ENCODE peak calls at places on chromosome 5, in seven cellular contexts. One of them, this sample, is unnamed.

GRCh38 chr5:150274811-150275210 is 14.8 kb downstream of the CAMK2A start:
- DNase-seq in fibroblast of lung: no peak
- DNase-seq in cardiac fibroblast: no peak
- DNase-seq in CD4-positive, alpha-beta memory T cell: no peak
- DNase-seq in Jurkat, Clone E6-1: no peak
- DNase-seq in effector memory CD4-positive, alpha-beta T cell: no peak
- DNase-seq in fibroblast of mammary gland: no peak
- DNase-seq in this sample: no peak

GRCh38 chr5:42715791-42716190 is 40.8 kb upstream of the CCDC152 start:
- DNase-seq in fibroblast of lung: peak
- DNase-seq in cardiac fibroblast: no peak
- DNase-seq in CD4-positive, alpha-beta memory T cell: no peak
- DNase-seq in Jurkat, Clone E6-1: no peak
- DNase-seq in effector memory CD4-positive, alpha-beta T cell: no peak
- DNase-seq in fibroblast of mammary gland: peak
- DNase-seq in this sample: peak

GRCh38 chr5:102971693-102972293 is 148.1 kb downstream of the GIN1 start:
- DNase-seq in fibroblast of lung: peak
- DNase-seq in cardiac fibroblast: peak
- DNase-seq in CD4-positive, alpha-beta memory T cell: no peak
- DNase-seq in Jurkat, Clone E6-1: peak
- DNase-seq in effector memory CD4-positive, alpha-beta T cell: no peak
- DNase-seq in fibroblast of mammary gland: peak
- DNase-seq in this sample: peak

GRCh38 chr5:73120222-73121108 is at the start of gene TMEM171:
- DNase-seq in fibroblast of lung: peak
- DNase-seq in cardiac fibroblast: peak
- DNase-seq in CD4-positive, alpha-beta memory T cell: no peak
- DNase-seq in Jurkat, Clone E6-1: no peak
- DNase-seq in effector memory CD4-positive, alpha-beta T cell: peak
- DNase-seq in fibroblast of mammary gland: peak
- DNase-seq in this sample: peak

GRCh38 chr5:167573274-167574127 is 717.9 kb upstream of the WWC1 start:
- DNase-seq in fibroblast of lung: peak
- DNase-seq in cardiac fibroblast: peak
- DNase-seq in CD4-positive, alpha-beta memory T cell: no peak
- DNase-seq in Jurkat, Clone E6-1: no peak
- DNase-seq in effector memory CD4-positive, alpha-beta T cell: no peak
- DNase-seq in fibroblast of mammary gland: peak
- DNase-seq in this sample: peak

GRCh38 chr5:133991171-133991910 is 13.4 kb downstream of the VDAC1 start:
- DNase-seq in fibroblast of lung: no peak
- DNase-seq in cardiac fibroblast: no peak
- DNase-seq in CD4-positive, alpha-beta memory T cell: no peak
- DNase-seq in Jurkat, Clone E6-1: no peak
- DNase-seq in effector memory CD4-positive, alpha-beta T cell: no peak
- DNase-seq in fibroblast of mammary gland: no peak
- DNase-seq in this sample: no peak

GRCh38 chr5:16936150-16937022 is at the start of gene MYO10:
- DNase-seq in fibroblast of lung: peak
- DNase-seq in cardiac fibroblast: peak
- DNase-seq in CD4-positive, alpha-beta memory T cell: no peak
- DNase-seq in Jurkat, Clone E6-1: no peak
- DNase-seq in effector memory CD4-positive, alpha-beta T cell: no peak
- DNase-seq in fibroblast of mammary gland: peak
- DNase-seq in this sample: peak

GRCh38 chr5:133552925-133553525 is 59.3 kb downstream of the FSTL4 start:
- DNase-seq in fibroblast of lung: peak
- DNase-seq in cardiac fibroblast: peak
- DNase-seq in CD4-positive, alpha-beta memory T cell: no peak
- DNase-seq in Jurkat, Clone E6-1: peak
- DNase-seq in effector memory CD4-positive, alpha-beta T cell: no peak
- DNase-seq in fibroblast of mammary gland: peak
- DNase-seq in this sample: peak

GRCh38 chr5:84647581-84647980 is 262.9 kb upstream of the EDIL3 start:
- DNase-seq in fibroblast of lung: no peak
- DNase-seq in cardiac fibroblast: no peak
- DNase-seq in CD4-positive, alpha-beta memory T cell: no peak
- DNase-seq in Jurkat, Clone E6-1: no peak
- DNase-seq in effector memory CD4-positive, alpha-beta T cell: no peak
- DNase-seq in fibroblast of mammary gland: no peak
- DNase-seq in this sample: no peak

GRCh38 chr5:72347801-72348305 is 27.7 kb downstream of the PTCD2 start:
- DNase-seq in fibroblast of lung: peak
- DNase-seq in cardiac fibroblast: peak
- DNase-seq in CD4-positive, alpha-beta memory T cell: no peak
- DNase-seq in Jurkat, Clone E6-1: no peak
- DNase-seq in effector memory CD4-positive, alpha-beta T cell: no peak
- DNase-seq in fibroblast of mammary gland: peak
- DNase-seq in this sample: peak

GRCh38 chr5:125559296-125559695 is 812.9 kb upstream of the ZNF608 start:
- DNase-seq in fibroblast of lung: peak
- DNase-seq in cardiac fibroblast: peak
- DNase-seq in CD4-positive, alpha-beta memory T cell: no peak
- DNase-seq in Jurkat, Clone E6-1: no peak
- DNase-seq in effector memory CD4-positive, alpha-beta T cell: no peak
- DNase-seq in fibroblast of mammary gland: peak
- DNase-seq in this sample: peak

GRCh38 chr5:154580422-154580821 is 102.4 kb upstream of the HAND1 start:
- DNase-seq in fibroblast of lung: no peak
- DNase-seq in cardiac fibroblast: no peak
- DNase-seq in CD4-positive, alpha-beta memory T cell: no peak
- DNase-seq in Jurkat, Clone E6-1: no peak
- DNase-seq in effector memory CD4-positive, alpha-beta T cell: no peak
- DNase-seq in fibroblast of mammary gland: no peak
- DNase-seq in this sample: no peak

GRCh38 chr5:148828461-148829247 is 2.2 kb downstream of the ADRB2 start:
- DNase-seq in fibroblast of lung: no peak
- DNase-seq in cardiac fibroblast: no peak
- DNase-seq in CD4-positive, alpha-beta memory T cell: peak
- DNase-seq in Jurkat, Clone E6-1: no peak
- DNase-seq in effector memory CD4-positive, alpha-beta T cell: no peak
- DNase-seq in fibroblast of mammary gland: no peak
- DNase-seq in this sample: peak

GRCh38 chr5:173642191-173642816 is 25.9 kb upstream of the BOD1 start:
- DNase-seq in fibroblast of lung: no peak
- DNase-seq in cardiac fibroblast: no peak
- DNase-seq in CD4-positive, alpha-beta memory T cell: no peak
- DNase-seq in Jurkat, Clone E6-1: no peak
- DNase-seq in effector memory CD4-positive, alpha-beta T cell: no peak
- DNase-seq in fibroblast of mammary gland: no peak
- DNase-seq in this sample: no peak

GRCh38 chr5:110165366-110165765 is 475.6 kb downstream of the MAN2A1 start:
- DNase-seq in fibroblast of lung: no peak
- DNase-seq in cardiac fibroblast: no peak
- DNase-seq in CD4-positive, alpha-beta memory T cell: no peak
- DNase-seq in Jurkat, Clone E6-1: no peak
- DNase-seq in effector memory CD4-positive, alpha-beta T cell: no peak
- DNase-seq in fibroblast of mammary gland: no peak
- DNase-seq in this sample: no peak

GRCh38 chr5:6006838-6007314 is 371.5 kb downstream of the MED10 start:
- DNase-seq in fibroblast of lung: no peak
- DNase-seq in cardiac fibroblast: no peak
- DNase-seq in CD4-positive, alpha-beta memory T cell: no peak
- DNase-seq in Jurkat, Clone E6-1: no peak
- DNase-seq in effector memory CD4-positive, alpha-beta T cell: no peak
- DNase-seq in fibroblast of mammary gland: no peak
- DNase-seq in this sample: no peak

GRCh38 chr5:96657068-96657467 is 5.1 kb upstream of the CAST start:
- DNase-seq in fibroblast of lung: peak
- DNase-seq in cardiac fibroblast: peak
- DNase-seq in CD4-positive, alpha-beta memory T cell: peak
- DNase-seq in Jurkat, Clone E6-1: no peak
- DNase-seq in effector memory CD4-positive, alpha-beta T cell: peak
- DNase-seq in fibroblast of mammary gland: peak
- DNase-seq in this sample: peak

GRCh38 chr5:141828162-141828561 is 50.0 kb downstream of the PCDH1 start:
- DNase-seq in fibroblast of lung: no peak
- DNase-seq in cardiac fibroblast: no peak
- DNase-seq in CD4-positive, alpha-beta memory T cell: no peak
- DNase-seq in Jurkat, Clone E6-1: no peak
- DNase-seq in effector memory CD4-positive, alpha-beta T cell: no peak
- DNase-seq in fibroblast of mammary gland: no peak
- DNase-seq in this sample: no peak

GRCh38 chr5:174501461-174502069 is 222.8 kb upstream of the MSX2 start:
- DNase-seq in fibroblast of lung: peak
- DNase-seq in cardiac fibroblast: no peak
- DNase-seq in CD4-positive, alpha-beta memory T cell: no peak
- DNase-seq in Jurkat, Clone E6-1: no peak
- DNase-seq in effector memory CD4-positive, alpha-beta T cell: no peak
- DNase-seq in fibroblast of mammary gland: peak
- DNase-seq in this sample: peak

GRCh38 chr5:41670854-41671791 is 160.7 kb upstream of the PLCXD3 start:
- DNase-seq in fibroblast of lung: no peak
- DNase-seq in cardiac fibroblast: no peak
- DNase-seq in CD4-positive, alpha-beta memory T cell: no peak
- DNase-seq in Jurkat, Clone E6-1: no peak
- DNase-seq in effector memory CD4-positive, alpha-beta T cell: no peak
- DNase-seq in fibroblast of mammary gland: no peak
- DNase-seq in this sample: no peak

GRCh38 chr5:176692326-176692725 is 45.0 kb downstream of the TSPAN17 start:
- DNase-seq in fibroblast of lung: no peak
- DNase-seq in cardiac fibroblast: no peak
- DNase-seq in CD4-positive, alpha-beta memory T cell: no peak
- DNase-seq in Jurkat, Clone E6-1: no peak
- DNase-seq in effector memory CD4-positive, alpha-beta T cell: no peak
- DNase-seq in fibroblast of mammary gland: no peak
- DNase-seq in this sample: no peak

GRCh38 chr5:178372091-178372695 is 139.6 kb upstream of the PHYKPL start:
- DNase-seq in fibroblast of lung: no peak
- DNase-seq in cardiac fibroblast: no peak
- DNase-seq in CD4-positive, alpha-beta memory T cell: no peak
- DNase-seq in Jurkat, Clone E6-1: no peak
- DNase-seq in effector memory CD4-positive, alpha-beta T cell: no peak
- DNase-seq in fibroblast of mammary gland: no peak
- DNase-seq in this sample: no peak
- H3K4me3 ChIP-seq in fibroblast of lung: no peak
- H3K4me3 ChIP-seq in cardiac fibroblast: no peak
- H3K4me3 ChIP-seq in CD4-positive, alpha-beta memory T cell: no peak
- H3K4me3 ChIP-seq in Jurkat, Clone E6-1: no peak
- H3K4me3 ChIP-seq in effector memory CD4-positive, alpha-beta T cell: no peak
- H3K4me3 ChIP-seq in fibroblast of mammary gland: no peak
- H3K4me3 ChIP-seq in this sample: peak

GRCh38 chr5:139636207-139636792 is 11.8 kb upstream of the CXXC5 start:
- DNase-seq in fibroblast of lung: no peak
- DNase-seq in cardiac fibroblast: peak
- DNase-seq in CD4-positive, alpha-beta memory T cell: peak
- DNase-seq in Jurkat, Clone E6-1: peak
- DNase-seq in effector memory CD4-positive, alpha-beta T cell: peak
- DNase-seq in fibroblast of mammary gland: no peak
- DNase-seq in this sample: no peak
- H3K4me3 ChIP-seq in fibroblast of lung: no peak
- H3K4me3 ChIP-seq in cardiac fibroblast: no peak
- H3K4me3 ChIP-seq in CD4-positive, alpha-beta memory T cell: no peak
- H3K4me3 ChIP-seq in Jurkat, Clone E6-1: no peak
- H3K4me3 ChIP-seq in effector memory CD4-positive, alpha-beta T cell: no peak
- H3K4me3 ChIP-seq in fibroblast of mammary gland: no peak
- H3K4me3 ChIP-seq in this sample: no peak

DNA sequence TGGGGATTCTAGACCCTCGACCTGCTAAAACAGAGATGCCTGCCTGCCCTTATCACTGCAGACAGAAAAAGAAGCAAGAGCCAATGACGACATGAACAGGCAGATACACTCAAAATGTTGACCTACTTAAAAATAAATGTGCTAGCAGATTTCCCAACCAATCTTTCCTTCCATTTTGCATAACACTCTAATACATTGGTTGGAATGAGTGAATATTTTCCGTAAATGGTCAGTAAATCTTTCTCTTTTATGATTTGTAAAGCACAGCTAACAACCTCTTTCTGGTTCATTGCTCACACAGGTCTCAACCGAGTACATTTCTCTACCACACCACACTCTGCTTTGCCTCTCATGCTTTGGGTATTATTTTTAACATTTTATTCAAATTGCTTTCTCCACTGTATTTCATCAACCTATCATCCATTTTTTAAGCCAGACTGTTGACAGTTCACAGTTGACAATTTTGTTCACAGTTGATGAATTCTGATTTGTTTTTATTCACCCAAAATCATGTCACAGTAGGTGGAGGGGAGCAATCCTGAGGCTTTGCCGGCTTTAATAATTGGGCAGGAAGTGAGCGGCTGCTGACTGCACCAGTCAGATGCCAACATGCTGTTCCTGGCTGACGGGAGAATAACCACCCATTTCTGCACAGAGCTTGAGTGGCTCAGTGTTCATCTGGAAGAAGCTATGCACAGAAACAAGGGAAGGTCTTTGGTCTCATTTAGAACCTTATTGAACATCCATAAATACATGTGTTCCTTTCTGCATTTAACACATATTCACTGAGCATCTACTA is 426.6 kb downstream of the SPOCK1 start:
- DNase-seq in fibroblast of lung: no peak
- DNase-seq in cardiac fibroblast: peak
- DNase-seq in CD4-positive, alpha-beta memory T cell: no peak
- DNase-seq in Jurkat, Clone E6-1: no peak
- DNase-seq in effector memory CD4-positive, alpha-beta T cell: no peak
- DNase-seq in fibroblast of mammary gland: peak
- DNase-seq in this sample: no peak
- H3K4me3 ChIP-seq in fibroblast of lung: no peak
- H3K4me3 ChIP-seq in cardiac fibroblast: no peak
- H3K4me3 ChIP-seq in CD4-positive, alpha-beta memory T cell: no peak
- H3K4me3 ChIP-seq in Jurkat, Clone E6-1: no peak
- H3K4me3 ChIP-seq in effector memory CD4-positive, alpha-beta T cell: no peak
- H3K4me3 ChIP-seq in fibroblast of mammary gland: no peak
- H3K4me3 ChIP-seq in this sample: no peak

DNA sequence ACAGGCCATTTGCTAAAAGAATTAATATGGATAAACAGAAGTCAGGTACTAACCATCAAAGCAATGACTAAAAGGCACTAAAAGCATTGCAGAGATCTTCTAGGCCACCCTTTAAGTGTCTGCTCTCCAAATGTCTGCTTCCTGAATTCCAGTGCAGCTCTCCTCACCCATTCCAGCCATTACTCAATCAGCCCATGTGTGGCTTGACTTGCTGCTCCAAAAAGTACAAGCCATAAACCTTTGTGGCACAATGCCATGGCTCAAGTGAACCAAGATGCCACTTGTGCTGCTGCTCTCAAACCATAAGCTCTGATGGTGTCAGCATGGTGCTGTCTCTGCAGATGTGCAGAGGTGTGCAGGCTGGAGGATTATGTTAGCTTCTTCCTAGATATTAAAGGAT is 290.2 kb upstream of the POU5F2 start:
- DNase-seq in fibroblast of lung: peak
- DNase-seq in cardiac fibroblast: peak
- DNase-seq in CD4-positive, alpha-beta memory T cell: no peak
- DNase-seq in Jurkat, Clone E6-1: no peak
- DNase-seq in effector memory CD4-positive, alpha-beta T cell: no peak
- DNase-seq in fibroblast of mammary gland: peak
- DNase-seq in this sample: peak
- H3K4me3 ChIP-seq in fibroblast of lung: no peak
- H3K4me3 ChIP-seq in cardiac fibroblast: no peak
- H3K4me3 ChIP-seq in CD4-positive, alpha-beta memory T cell: no peak
- H3K4me3 ChIP-seq in Jurkat, Clone E6-1: no peak
- H3K4me3 ChIP-seq in effector memory CD4-positive, alpha-beta T cell: no peak
- H3K4me3 ChIP-seq in fibroblast of mammary gland: no peak
- H3K4me3 ChIP-seq in this sample: no peak

GRCh38 chr5:105931782-105932489 is 1738.8 kb downstream of the EFNA5 start:
- DNase-seq in fibroblast of lung: peak
- DNase-seq in cardiac fibroblast: peak
- DNase-seq in CD4-positive, alpha-beta memory T cell: no peak
- DNase-seq in Jurkat, Clone E6-1: no peak
- DNase-seq in effector memory CD4-positive, alpha-beta T cell: no peak
- DNase-seq in fibroblast of mammary gland: peak
- DNase-seq in this sample: peak
- H3K4me3 ChIP-seq in fibroblast of lung: no peak
- H3K4me3 ChIP-seq in cardiac fibroblast: no peak
- H3K4me3 ChIP-seq in CD4-positive, alpha-beta memory T cell: no peak
- H3K4me3 ChIP-seq in Jurkat, Clone E6-1: no peak
- H3K4me3 ChIP-seq in effector memory CD4-positive, alpha-beta T cell: no peak
- H3K4me3 ChIP-seq in fibroblast of mammary gland: no peak
- H3K4me3 ChIP-seq in this sample: no peak